ENCODE peak calls at places on chromosomes 6 and 20, in ten cellular contexts. One of them, this sample, is unnamed.

GRCh38 chr6:73451166-73452106 is 661 bp downstream of the CGAS start:
- DNase-seq in stomach: peak
- DNase-seq in gastrocnemius medialis: no peak
- DNase-seq in Peyer's patch: peak
- DNase-seq in NB4: peak
- DNase-seq in transverse colon: peak
- DNase-seq in ovary: peak
- DNase-seq in heart left ventricle: peak
- DNase-seq in uterus: peak
- DNase-seq in body of pancreas: peak
- DNase-seq in this sample: peak

GRCh38 chr6:54097753-54098152 is 13.5 kb upstream of the MLIP start:
- DNase-seq in stomach: no peak
- DNase-seq in gastrocnemius medialis: no peak
- DNase-seq in Peyer's patch: no peak
- DNase-seq in NB4: peak
- DNase-seq in transverse colon: no peak
- DNase-seq in ovary: no peak
- DNase-seq in heart left ventricle: no peak
- DNase-seq in uterus: no peak
- DNase-seq in body of pancreas: no peak
- DNase-seq in this sample: no peak

GRCh38 chr6:21265264-21266044 is 328.1 kb upstream of the SOX4 start:
- DNase-seq in stomach: no peak
- DNase-seq in gastrocnemius medialis: no peak
- DNase-seq in Peyer's patch: no peak
- DNase-seq in NB4: peak
- DNase-seq in transverse colon: no peak
- DNase-seq in ovary: no peak
- DNase-seq in heart left ventricle: no peak
- DNase-seq in uterus: no peak
- DNase-seq in body of pancreas: no peak
- DNase-seq in this sample: no peak

GRCh38 chr6:8845691-8846090 is 410.3 kb upstream of the SLC35B3 start:
- DNase-seq in stomach: no peak
- DNase-seq in gastrocnemius medialis: no peak
- DNase-seq in Peyer's patch: no peak
- DNase-seq in NB4: no peak
- DNase-seq in transverse colon: no peak
- DNase-seq in ovary: no peak
- DNase-seq in heart left ventricle: no peak
- DNase-seq in uterus: no peak
- DNase-seq in body of pancreas: no peak
- DNase-seq in this sample: no peak

GRCh38 chr6:150567823-150568383 is 31.8 kb upstream of the PLEKHG1 start:
- DNase-seq in stomach: no peak
- DNase-seq in gastrocnemius medialis: no peak
- DNase-seq in Peyer's patch: no peak
- DNase-seq in NB4: no peak
- DNase-seq in transverse colon: no peak
- DNase-seq in ovary: no peak
- DNase-seq in heart left ventricle: no peak
- DNase-seq in uterus: no peak
- DNase-seq in body of pancreas: no peak
- DNase-seq in this sample: no peak

GRCh38 chr6:16299861-16300260 is 61.5 kb downstream of the GMPR start:
- DNase-seq in stomach: no peak
- DNase-seq in gastrocnemius medialis: no peak
- DNase-seq in Peyer's patch: no peak
- DNase-seq in NB4: no peak
- DNase-seq in transverse colon: no peak
- DNase-seq in ovary: no peak
- DNase-seq in heart left ventricle: no peak
- DNase-seq in uterus: no peak
- DNase-seq in body of pancreas: no peak
- DNase-seq in this sample: no peak

GRCh38 chr6:115891111-115891669 is 169.5 kb downstream of the FRK start:
- DNase-seq in stomach: no peak
- DNase-seq in gastrocnemius medialis: no peak
- DNase-seq in Peyer's patch: no peak
- DNase-seq in NB4: peak
- DNase-seq in transverse colon: no peak
- DNase-seq in ovary: no peak
- DNase-seq in heart left ventricle: no peak
- DNase-seq in uterus: no peak
- DNase-seq in body of pancreas: no peak
- DNase-seq in this sample: no peak

GRCh38 chr6:34374112-34374907 is 18.2 kb downstream of the NUDT3 start:
- DNase-seq in stomach: no peak
- DNase-seq in gastrocnemius medialis: no peak
- DNase-seq in Peyer's patch: no peak
- DNase-seq in NB4: peak
- DNase-seq in transverse colon: no peak
- DNase-seq in ovary: no peak
- DNase-seq in heart left ventricle: no peak
- DNase-seq in uterus: no peak
- DNase-seq in body of pancreas: no peak
- DNase-seq in this sample: no peak

GRCh38 chr6:57173056-57173885 is 1.1 kb downstream of the BAG2 start:
- DNase-seq in stomach: no peak
- DNase-seq in gastrocnemius medialis: no peak
- DNase-seq in Peyer's patch: no peak
- DNase-seq in NB4: peak
- DNase-seq in transverse colon: peak
- DNase-seq in ovary: no peak
- DNase-seq in heart left ventricle: peak
- DNase-seq in uterus: peak
- DNase-seq in body of pancreas: no peak
- DNase-seq in this sample: peak

GRCh38 chr20:33576432-33576883 is 85.7 kb upstream of the C20orf144 start:
- DNase-seq in stomach: peak
- DNase-seq in gastrocnemius medialis: no peak
- DNase-seq in Peyer's patch: no peak
- DNase-seq in NB4: no peak
- DNase-seq in transverse colon: no peak
- DNase-seq in ovary: no peak
- DNase-seq in heart left ventricle: no peak
- DNase-seq in uterus: no peak
- DNase-seq in body of pancreas: no peak
- DNase-seq in this sample: no peak

GRCh38 chr20:46354207-46354555 is 45.9 kb upstream of the CDH22 start:
- DNase-seq in stomach: no peak
- DNase-seq in gastrocnemius medialis: no peak
- DNase-seq in Peyer's patch: no peak
- DNase-seq in NB4: no peak
- DNase-seq in transverse colon: no peak
- DNase-seq in ovary: no peak
- DNase-seq in heart left ventricle: no peak
- DNase-seq in uterus: no peak
- DNase-seq in body of pancreas: no peak
- DNase-seq in this sample: peak

GRCh38 chr20:46355778-46356177 is 47.5 kb upstream of the CDH22 start:
- DNase-seq in stomach: no peak
- DNase-seq in gastrocnemius medialis: no peak
- DNase-seq in Peyer's patch: no peak
- DNase-seq in NB4: no peak
- DNase-seq in transverse colon: no peak
- DNase-seq in ovary: no peak
- DNase-seq in heart left ventricle: no peak
- DNase-seq in uterus: no peak
- DNase-seq in body of pancreas: no peak
- DNase-seq in this sample: no peak

GRCh38 chr20:46353506-46354206 is 45.4 kb upstream of the CDH22 start:
- DNase-seq in stomach: no peak
- DNase-seq in gastrocnemius medialis: no peak
- DNase-seq in Peyer's patch: no peak
- DNase-seq in NB4: no peak
- DNase-seq in transverse colon: no peak
- DNase-seq in ovary: no peak
- DNase-seq in heart left ventricle: no peak
- DNase-seq in uterus: no peak
- DNase-seq in body of pancreas: no peak
- DNase-seq in this sample: peak

GRCh38 chr20:46356195-46357029 is 48.1 kb upstream of the CDH22 start:
- DNase-seq in stomach: no peak
- DNase-seq in gastrocnemius medialis: no peak
- DNase-seq in Peyer's patch: no peak
- DNase-seq in NB4: no peak
- DNase-seq in transverse colon: no peak
- DNase-seq in ovary: no peak
- DNase-seq in heart left ventricle: no peak
- DNase-seq in uterus: no peak
- DNase-seq in body of pancreas: no peak
- DNase-seq in this sample: no peak

DNA sequence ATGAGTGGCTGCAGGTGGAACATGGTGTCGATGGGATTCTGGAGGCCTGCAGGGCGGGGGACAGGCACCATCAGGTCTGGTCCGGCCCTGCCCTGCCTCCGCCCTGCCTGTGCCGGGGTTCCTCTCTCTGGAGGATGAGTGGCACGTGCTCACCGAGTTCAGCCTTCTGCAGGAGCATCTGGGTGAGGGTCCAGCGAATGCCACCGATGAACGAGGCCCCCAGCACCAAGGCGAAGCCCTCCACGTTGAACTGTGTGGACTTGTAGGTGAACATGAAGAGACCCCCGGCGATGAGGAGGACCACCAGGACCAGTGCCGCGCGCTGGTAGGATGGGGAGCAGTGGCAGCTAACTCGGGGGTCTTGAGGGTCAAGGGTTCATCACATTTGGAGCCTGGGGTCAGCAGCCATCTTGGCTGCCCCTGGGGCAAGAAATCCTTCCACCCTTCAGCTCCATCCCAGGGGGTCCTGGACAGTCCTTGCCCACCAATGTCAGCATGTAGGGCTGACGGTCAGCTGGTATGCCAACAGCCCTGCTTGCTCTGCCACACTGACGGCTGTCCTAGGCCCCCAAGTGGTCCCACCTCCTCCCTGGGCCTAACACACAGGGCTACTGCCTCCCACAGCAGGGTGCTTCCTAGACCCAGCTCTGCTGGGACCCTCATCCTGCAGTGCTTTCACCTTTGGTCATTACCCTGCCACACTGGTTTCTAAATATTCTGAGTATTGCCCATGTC is 46.8 kb upstream of the CDH22 start:
- DNase-seq in stomach: no peak
- DNase-seq in gastrocnemius medialis: no peak
- DNase-seq in Peyer's patch: no peak
- DNase-seq in NB4: no peak
- DNase-seq in transverse colon: no peak
- DNase-seq in ovary: no peak
- DNase-seq in heart left ventricle: no peak
- DNase-seq in uterus: no peak
- DNase-seq in body of pancreas: no peak
- DNase-seq in this sample: peak
- TF ChIP-seq POLR2A in stomach: no peak
- TF ChIP-seq POLR2A in gastrocnemius medialis: no peak
- TF ChIP-seq POLR2A in Peyer's patch: no peak
- TF ChIP-seq POLR2A in NB4: no peak
- TF ChIP-seq POLR2A in transverse colon: no peak
- TF ChIP-seq POLR2A in ovary: no peak
- TF ChIP-seq POLR2A in heart left ventricle: no peak
- TF ChIP-seq POLR2A in uterus: no peak
- TF ChIP-seq POLR2A in body of pancreas: no peak
- TF ChIP-seq POLR2A in this sample: no peak

GRCh38 chr20:17226410-17227198 is at the start of gene PCSK2:
- DNase-seq in stomach: peak
- DNase-seq in gastrocnemius medialis: no peak
- DNase-seq in Peyer's patch: peak
- DNase-seq in NB4: no peak
- DNase-seq in transverse colon: peak
- DNase-seq in ovary: peak
- DNase-seq in heart left ventricle: peak
- DNase-seq in uterus: no peak
- DNase-seq in body of pancreas: peak
- DNase-seq in this sample: peak

GRCh38 chr20:17225891-17226409 is 890 bp upstream of the PCSK2 start:
- DNase-seq in stomach: no peak
- DNase-seq in gastrocnemius medialis: no peak
- DNase-seq in Peyer's patch: no peak
- DNase-seq in NB4: no peak
- DNase-seq in transverse colon: no peak
- DNase-seq in ovary: peak
- DNase-seq in heart left ventricle: no peak
- DNase-seq in uterus: no peak
- DNase-seq in body of pancreas: no peak
- DNase-seq in this sample: peak

GRCh38 chr20:17228624-17229061 is 1.8 kb downstream of the PCSK2 start:
- DNase-seq in stomach: no peak
- DNase-seq in gastrocnemius medialis: no peak
- DNase-seq in Peyer's patch: no peak
- DNase-seq in NB4: no peak
- DNase-seq in transverse colon: no peak
- DNase-seq in ovary: peak
- DNase-seq in heart left ventricle: no peak
- DNase-seq in uterus: no peak
- DNase-seq in body of pancreas: no peak
- DNase-seq in this sample: peak

GRCh38 chr20:17227669-17228623 is 1.1 kb downstream of the PCSK2 start:
- DNase-seq in stomach: no peak
- DNase-seq in gastrocnemius medialis: no peak
- DNase-seq in Peyer's patch: no peak
- DNase-seq in NB4: no peak
- DNase-seq in transverse colon: no peak
- DNase-seq in ovary: peak
- DNase-seq in heart left ventricle: no peak
- DNase-seq in uterus: no peak
- DNase-seq in body of pancreas: no peak
- DNase-seq in this sample: peak

GRCh38 chr20:17227199-17227535 is 327 bp downstream of the PCSK2 start:
- DNase-seq in stomach: no peak
- DNase-seq in gastrocnemius medialis: no peak
- DNase-seq in Peyer's patch: no peak
- DNase-seq in NB4: no peak
- DNase-seq in transverse colon: no peak
- DNase-seq in ovary: no peak
- DNase-seq in heart left ventricle: no peak
- DNase-seq in uterus: no peak
- DNase-seq in body of pancreas: no peak
- DNase-seq in this sample: no peak
- H3K4me3 ChIP-seq in stomach: peak
- H3K4me3 ChIP-seq in gastrocnemius medialis: no peak
- H3K4me3 ChIP-seq in Peyer's patch: no peak
- H3K4me3 ChIP-seq in NB4: no peak
- H3K4me3 ChIP-seq in transverse colon: no peak
- H3K4me3 ChIP-seq in ovary: peak
- H3K4me3 ChIP-seq in heart left ventricle: peak
- H3K4me3 ChIP-seq in uterus: peak
- H3K4me3 ChIP-seq in body of pancreas: no peak
- H3K4me3 ChIP-seq in this sample: no peak

GRCh38 chr6:157982297-157982579 is 575 bp downstream of the SYNJ2 start:
- DNase-seq in stomach: peak
- DNase-seq in gastrocnemius medialis: no peak
- DNase-seq in Peyer's patch: peak
- DNase-seq in NB4: peak
- DNase-seq in transverse colon: peak
- DNase-seq in ovary: no peak
- DNase-seq in heart left ventricle: no peak
- DNase-seq in uterus: no peak
- DNase-seq in body of pancreas: peak
- DNase-seq in this sample: no peak
- TF ChIP-seq CTCF in stomach: no peak
- TF ChIP-seq CTCF in gastrocnemius medialis: no peak
- TF ChIP-seq CTCF in Peyer's patch: no peak
- TF ChIP-seq CTCF in NB4: no peak
- TF ChIP-seq CTCF in transverse colon: no peak
- TF ChIP-seq CTCF in ovary: no peak
- TF ChIP-seq CTCF in heart left ventricle: no peak
- TF ChIP-seq CTCF in uterus: no peak
- TF ChIP-seq CTCF in body of pancreas: no peak
- TF ChIP-seq CTCF in this sample: no peak

GRCh38 chr6:121439456-121440250 is 4.2 kb downstream of the GJA1 start:
- DNase-seq in stomach: no peak
- DNase-seq in gastrocnemius medialis: no peak
- DNase-seq in Peyer's patch: no peak
- DNase-seq in NB4: no peak
- DNase-seq in transverse colon: no peak
- DNase-seq in ovary: no peak
- DNase-seq in heart left ventricle: no peak
- DNase-seq in uterus: no peak
- DNase-seq in body of pancreas: no peak
- DNase-seq in this sample: no peak
- TF ChIP-seq POLR2A in stomach: no peak
- TF ChIP-seq POLR2A in gastrocnemius medialis: no peak
- TF ChIP-seq POLR2A in Peyer's patch: no peak
- TF ChIP-seq POLR2A in NB4: no peak
- TF ChIP-seq POLR2A in transverse colon: no peak
- TF ChIP-seq POLR2A in ovary: no peak
- TF ChIP-seq POLR2A in heart left ventricle: no peak
- TF ChIP-seq POLR2A in uterus: no peak
- TF ChIP-seq POLR2A in body of pancreas: no peak
- TF ChIP-seq POLR2A in this sample: no peak

This sample was measured in right lobe of liver.